ENCODE peak calls at places on chromosomes 2 and 18, in five cellular contexts. One of them, this sample, is unnamed.

GRCh38 chr2:176585291-176585690 is 316.0 kb downstream of the MTX2 start:
- DNase-seq in stomach: no peak
- DNase-seq in A549: no peak
- DNase-seq in ovary: no peak
- DNase-seq in testis: no peak
- DNase-seq in this sample: no peak

GRCh38 chr2:602571-603366 is 74.4 kb downstream of the TMEM18 start:
- DNase-seq in testis: no peak
- DNase-seq in stomach: no peak
- DNase-seq in ovary: no peak
- DNase-seq in A549: peak; percentile 22
- DNase-seq in this sample: no peak

GRCh38 chr2:180184506-180184905 is 177.4 kb upstream of the CWC22 start:
- DNase-seq in testis: no peak
- DNase-seq in stomach: no peak
- DNase-seq in A549: no peak
- DNase-seq in ovary: no peak
- DNase-seq in this sample: no peak

GRCh38 chr2:33110461-33110860 is 163.7 kb downstream of the LTBP1 start:
- DNase-seq in testis: no peak
- DNase-seq in stomach: no peak
- DNase-seq in A549: no peak
- DNase-seq in ovary: no peak
- DNase-seq in this sample: no peak

GRCh38 chr2:217147751-217148318 is 288.0 kb upstream of the TNP1 start:
- DNase-seq in ovary: no peak
- DNase-seq in A549: no peak
- DNase-seq in testis: no peak
- DNase-seq in stomach: no peak
- DNase-seq in this sample: no peak

GRCh38 chr2:124796647-124797437 is 771.8 kb downstream of the CNTNAP5 start:
- DNase-seq in stomach: no peak
- DNase-seq in testis: no peak
- DNase-seq in A549: no peak
- DNase-seq in ovary: no peak
- DNase-seq in this sample: no peak

GRCh38 chr2:1992280-1992679 is 248.0 kb upstream of the PXDN start:
- DNase-seq in ovary: no peak
- DNase-seq in testis: no peak
- DNase-seq in stomach: no peak
- DNase-seq in A549: no peak
- DNase-seq in this sample: no peak

GRCh38 chr2:183035954-183036669 is 2.1 kb downstream of the NCKAP1 start:
- DNase-seq in ovary: no peak
- DNase-seq in testis: no peak
- DNase-seq in A549: no peak
- DNase-seq in stomach: no peak
- DNase-seq in this sample: no peak

GRCh38 chr2:29063646-29064372 is 10.5 kb downstream of the PCARE start:
- DNase-seq in A549: no peak
- DNase-seq in ovary: no peak
- DNase-seq in stomach: no peak
- DNase-seq in testis: peak; percentile 28
- DNase-seq in this sample: peak; percentile 47

GRCh38 chr2:168155680-168156079 is 91.7 kb downstream of the STK39 start:
- DNase-seq in ovary: no peak
- DNase-seq in testis: no peak
- DNase-seq in A549: no peak
- DNase-seq in stomach: no peak
- DNase-seq in this sample: no peak

GRCh38 chr18:32362484-32362883 is 108.2 kb downstream of the GAREM1 start:
- DNase-seq in stomach: no peak
- DNase-seq in ovary: no peak
- DNase-seq in A549: no peak
- DNase-seq in testis: no peak
- DNase-seq in this sample: no peak

GRCh38 chr18:52826994-52827393 is 487.0 kb downstream of the DCC start:
- DNase-seq in testis: no peak
- DNase-seq in A549: no peak
- DNase-seq in ovary: no peak
- DNase-seq in stomach: no peak
- DNase-seq in this sample: no peak

GRCh38 chr2:149597050-149598013 is 9.8 kb upstream of the MMADHC start:
- DNase-seq in A549: peak; percentile 83
- DNase-seq in ovary: peak; percentile 19
- DNase-seq in stomach: peak; percentile 30
- DNase-seq in testis: peak; percentile 43
- DNase-seq in this sample: peak; percentile 43

GRCh38 chr2:99984781-99985525 is 157.4 kb downstream of the AFF3 start:
- DNase-seq in ovary: no peak
- DNase-seq in testis: no peak
- DNase-seq in stomach: no peak
- DNase-seq in A549: no peak
- DNase-seq in this sample: no peak

GRCh38 chr2:220847587-220847986 is 724.5 kb downstream of the EPHA4 start:
- DNase-seq in testis: peak; percentile 79
- DNase-seq in stomach: no peak
- DNase-seq in A549: peak; percentile 48
- DNase-seq in ovary: no peak
- DNase-seq in this sample: no peak

GRCh38 chr2:99035920-99036319 is 99.9 kb upstream of the CRACDL start:
- DNase-seq in ovary: no peak
- DNase-seq in testis: no peak
- DNase-seq in stomach: no peak
- DNase-seq in A549: no peak
- DNase-seq in this sample: no peak

GRCh38 chr2:55048514-55048924 is 1.7 kb downstream of the RTN4 start:
- DNase-seq in testis: peak; percentile 67
- DNase-seq in A549: peak; percentile 71
- DNase-seq in stomach: no peak
- DNase-seq in ovary: peak; percentile 29
- DNase-seq in this sample: peak; percentile 34

GRCh38 chr2:154623819-154624218 is 74.7 kb upstream of the KCNJ3 start:
- DNase-seq in testis: peak; percentile 73
- DNase-seq in ovary: no peak
- DNase-seq in A549: peak; percentile 56
- DNase-seq in stomach: peak; percentile 49
- DNase-seq in this sample: peak; percentile 48

GRCh38 chr2:197813093-197813787 is 8.8 kb downstream of the PLCL1 start:
- DNase-seq in ovary: no peak
- DNase-seq in testis: no peak
- DNase-seq in stomach: no peak
- DNase-seq in A549: peak; percentile 61
- DNase-seq in this sample: no peak

DNA sequence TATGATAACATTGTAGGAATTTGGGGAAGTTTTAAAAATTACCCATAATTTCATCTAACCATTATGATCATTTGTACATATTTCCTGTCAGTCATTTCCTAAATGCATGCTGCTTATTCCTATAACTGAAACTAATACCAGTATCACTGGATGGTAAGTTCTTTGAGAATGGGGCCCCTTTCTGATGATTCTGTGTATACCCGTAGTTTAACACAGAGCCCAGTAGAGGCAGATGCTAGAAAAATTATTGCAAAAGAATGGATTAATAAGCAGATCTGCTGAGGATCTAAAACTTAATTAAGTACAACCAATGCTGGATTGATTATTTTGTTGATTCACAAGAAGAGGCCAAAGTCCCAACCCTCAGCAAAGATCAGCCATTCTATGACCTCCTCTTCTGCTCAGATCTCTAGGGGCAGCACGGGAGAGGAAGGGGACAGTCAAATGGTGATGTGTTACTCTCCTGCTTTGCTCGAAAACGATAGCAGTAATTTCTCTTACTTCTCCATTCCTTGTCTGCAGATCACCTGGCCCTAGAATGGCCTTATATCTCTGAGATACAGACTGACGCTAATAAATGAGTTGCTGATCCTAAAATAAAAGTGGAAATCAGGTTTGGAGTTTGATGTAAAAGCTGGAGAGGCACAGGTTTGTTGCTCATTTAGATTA is 69.5 kb upstream of the PELI1 start:
- DNase-seq in A549: no peak
- DNase-seq in stomach: no peak
- DNase-seq in ovary: no peak
- DNase-seq in testis: no peak
- DNase-seq in this sample: no peak
- H3K27ac ChIP-seq in A549: no peak overlapping the region
- H3K27ac ChIP-seq in stomach: peak overlapping the region; percentile 54
- H3K27ac ChIP-seq in ovary: no peak overlapping the region
- H3K27ac ChIP-seq in testis: no peak overlapping the region
- H3K27ac ChIP-seq in this sample: no peak overlapping the region

GRCh38 chr2:215723011-215723410 is 287.1 kb upstream of the FN1 start:
- DNase-seq in ovary: no peak
- DNase-seq in A549: no peak
- DNase-seq in testis: no peak
- DNase-seq in stomach: no peak
- DNase-seq in this sample: no peak

GRCh38 chr2:215718426-215718825 is 282.6 kb upstream of the FN1 start:
- DNase-seq in testis: no peak
- DNase-seq in ovary: no peak
- DNase-seq in A549: no peak
- DNase-seq in stomach: no peak
- DNase-seq in this sample: no peak

GRCh38 chr2:215718890-215719289 is 283.0 kb upstream of the FN1 start:
- DNase-seq in testis: no peak
- DNase-seq in ovary: no peak
- DNase-seq in A549: no peak
- DNase-seq in stomach: no peak
- DNase-seq in this sample: no peak

GRCh38 chr2:215724171-215724570 is 288.3 kb upstream of the FN1 start:
- DNase-seq in stomach: no peak
- DNase-seq in A549: no peak
- DNase-seq in ovary: no peak
- DNase-seq in testis: no peak
- DNase-seq in this sample: no peak

DNA sequence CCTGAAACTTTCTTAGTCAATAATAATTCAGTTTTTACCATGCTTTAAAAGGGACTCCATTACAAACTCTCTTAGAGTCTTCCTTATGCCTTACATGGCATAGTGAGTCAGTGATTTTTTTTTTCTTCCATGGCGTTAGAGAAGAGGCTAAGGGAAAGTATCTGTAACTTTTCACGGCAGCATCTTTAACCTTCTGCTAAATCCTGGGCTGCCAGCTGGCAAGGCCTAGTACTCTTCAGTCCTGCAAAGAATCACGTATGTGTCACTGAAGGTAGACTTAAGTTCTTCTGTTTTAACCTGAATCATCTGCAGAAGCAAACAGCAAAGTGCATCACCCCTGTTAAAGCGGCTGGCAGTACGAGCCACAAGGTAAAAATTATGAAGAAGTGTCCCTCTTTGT is 286.3 kb upstream of the FN1 start:
- DNase-seq in ovary: no peak
- DNase-seq in A549: no peak
- DNase-seq in stomach: no peak
- DNase-seq in testis: no peak
- DNase-seq in this sample: no peak
- H3K4me1 ChIP-seq in ovary: peaks cover 8% of the 10 kb centered on the region
- H3K4me1 ChIP-seq in A549: peaks cover 12% of the 10 kb centered on the region
- H3K4me1 ChIP-seq in stomach: no peaks in the 10 kb centered on the region
- H3K4me1 ChIP-seq in testis: peaks cover 5% of the 10 kb centered on the region
- H3K4me1 ChIP-seq in this sample: no peaks in the 10 kb centered on the region

DNA sequence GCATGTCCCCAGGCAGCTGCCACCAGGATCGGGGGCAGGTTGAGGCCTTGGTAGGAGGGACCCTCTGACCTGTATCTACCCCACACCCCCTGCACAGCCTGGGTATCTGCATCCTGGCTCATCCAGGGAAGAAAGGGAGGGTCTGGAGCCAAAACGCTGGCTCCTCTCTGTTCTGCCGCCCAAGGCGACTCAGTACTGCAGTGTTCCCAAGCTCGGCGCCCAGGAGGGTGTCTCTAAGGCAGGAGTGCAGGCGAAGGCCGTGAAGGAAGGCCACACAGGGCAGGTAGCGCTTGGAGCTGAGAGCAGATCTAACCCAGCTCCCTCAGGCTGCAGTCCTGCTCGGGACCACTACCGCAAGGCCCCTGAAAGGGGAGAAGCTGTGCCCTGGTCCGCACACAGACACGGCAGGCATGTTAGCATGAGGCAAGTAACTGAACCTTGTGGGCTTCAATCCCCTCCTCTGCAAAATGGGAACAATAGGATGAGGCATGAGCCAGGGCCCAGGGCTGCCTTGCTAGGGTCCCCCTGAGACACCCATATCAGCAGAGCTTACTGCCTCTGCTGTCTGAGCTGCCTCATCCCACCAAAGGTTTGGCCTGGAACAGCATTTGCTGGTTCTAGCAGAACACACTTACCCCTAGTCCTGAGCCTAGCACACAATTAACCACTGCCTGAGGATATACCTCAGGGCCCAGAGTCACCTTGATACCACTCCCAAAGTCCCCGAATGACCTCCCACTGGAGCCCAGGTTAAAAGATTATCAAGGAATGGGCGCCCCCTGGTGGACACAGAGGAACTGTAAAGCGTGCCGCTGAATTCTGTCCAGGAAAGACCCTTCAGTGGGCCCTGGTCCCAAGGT is 6.5 kb downstream of the PTMA start:
- DNase-seq in A549: peak; percentile 65
- DNase-seq in stomach: peak; percentile 80
- DNase-seq in ovary: peak; percentile 80
- DNase-seq in testis: peak; percentile 87
- DNase-seq in this sample: peak; percentile 85
- TF ChIP-seq POLR2A in A549: no peak
- TF ChIP-seq POLR2A in stomach: no peak
- TF ChIP-seq POLR2A in ovary: no peak
- TF ChIP-seq POLR2A in testis: no peak
- TF ChIP-seq POLR2A in this sample: no peak

GRCh38 chr2:112917856-112918255 is 6.9 kb downstream of the IL37 start:
- DNase-seq in ovary: no peak
- DNase-seq in stomach: no peak
- DNase-seq in testis: no peak
- DNase-seq in A549: no peak
- DNase-seq in this sample: no peak
- H3K27ac ChIP-seq in ovary: no peak overlapping the region
- H3K27ac ChIP-seq in stomach: no peak overlapping the region
- H3K27ac ChIP-seq in testis: no peak overlapping the region
- H3K27ac ChIP-seq in A549: no peak overlapping the region
- H3K27ac ChIP-seq in this sample: no peak overlapping the region

DNA sequence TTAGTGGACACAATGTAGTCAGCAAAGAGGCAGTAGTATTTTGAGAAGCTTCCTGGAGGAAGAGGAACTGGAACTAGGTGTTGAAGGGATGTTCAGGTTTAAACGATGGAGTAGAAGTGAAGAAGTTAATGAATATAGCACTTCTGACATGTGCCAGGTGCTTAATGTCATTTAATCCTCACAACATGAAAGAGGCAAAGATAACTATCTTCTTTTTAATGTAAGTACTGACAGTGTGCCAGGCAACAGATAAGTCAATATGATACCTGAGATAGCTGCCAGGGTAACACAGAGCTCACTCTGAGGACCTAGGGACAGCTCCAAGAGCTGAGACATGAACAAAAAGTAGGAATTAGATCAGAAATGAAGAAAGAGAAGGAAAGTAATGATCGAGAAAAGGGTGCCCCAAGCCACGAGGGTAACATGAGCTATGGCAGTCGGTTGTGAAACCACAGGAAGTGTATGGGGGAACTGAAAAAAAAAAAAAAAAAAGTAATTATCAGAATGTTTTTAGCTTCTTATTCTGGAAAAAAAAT is 140.7 kb downstream of the RNF144A start:
- DNase-seq in A549: no peak
- DNase-seq in stomach: no peak
- DNase-seq in testis: no peak
- DNase-seq in ovary: no peak
- DNase-seq in this sample: no peak
- H3K4me1 ChIP-seq in A549: no peaks in the 10 kb centered on the region
- H3K4me1 ChIP-seq in stomach: no peaks in the 10 kb centered on the region
- H3K4me1 ChIP-seq in testis: no peaks in the 10 kb centered on the region
- H3K4me1 ChIP-seq in ovary: peaks cover 6% of the 10 kb centered on the region
- H3K4me1 ChIP-seq in this sample: peaks cover 14% of the 10 kb centered on the region